ENCODE peak calls at places on chromosome 14, in nine cellular contexts. V is pancreas; Y is suprapubic skin; Z is amniotic epithelial cell; H is activated T-cell treated with anti-CD3 and anti-CD28 coated beads for 24 hours; L is stimulated activated CD4-positive, alpha-beta T cell treated with anti-CD3 and anti-CD28 coated beads, Interleukin-2, amount 100 ng/mL, for 48 hours; R is activated T-helper 1 cell treated with Interleukin-2 at 50 U/mL for 16 hours; A is HCEC 1CT; W is HAP-1. O is an unnamed sample.
A peak's percentile ranks its signal among the peaks of the same experiment; 100 is the strongest.

GRCh38 chr14:72633551-72633950 is 260.4 kb downstream of the DPF3 start:
- DNase-seq in V (no peak), Y (no peak), Z (no peak), H (no peak), L (no peak), R (no peak), A (no peak), W (no peak), O (no peak)

GRCh38 chr14:74763803-74764531 is 851 bp downstream of the YLPM1 start:
- DNase-seq in V (peak; percentile 17), Y (no peak), Z (peak; percentile 19), H (no peak), L (peak; percentile 7), R (no peak), A (no peak), W (peak; percentile 27), O (no peak)

GRCh38 chr14:100388137-100389050 is 65.3 kb downstream of the SLC25A47 start:
- DNase-seq in V (no peak), Y (no peak), Z (peak; percentile 29), H (no peak), L (no peak), R (no peak), A (no peak), W (no peak), O (no peak)

GRCh38 chr14:90599339-90599738 is 202.5 kb downstream of the CALM1 start:
- DNase-seq in V (no peak), Y (no peak), Z (no peak), H (no peak), L (no peak), R (no peak), A (no peak), W (no peak), O (no peak)

GRCh38 chr14:106872619-106873446 is 1346.5 kb downstream of the TMEM121 start:
- DNase-seq in V (peak; percentile 87), Y (no peak), Z (no peak), H (peak; percentile 85), L (peak; percentile 92), R (peak; percentile 74), A (no peak), W (no peak), O (peak; percentile 68)

GRCh38 chr14:92121207-92121669 is 268 bp downstream of the NDUFB1 start:
- DNase-seq in V (no peak), Y (peak; percentile 84), Z (peak; percentile 37), H (no peak), L (no peak), R (no peak), A (peak; percentile 20), W (peak; percentile 19), O (no peak)

GRCh38 chr14:78156196-78156595 is 14.0 kb upstream of the NRXN3 start:
- DNase-seq in V (no peak), Y (no peak), Z (no peak), H (no peak), L (no peak), R (no peak), A (no peak), W (no peak), O (no peak)

GRCh38 chr14:96362071-96362964 is 823 bp downstream of the ATG2B start:
- DNase-seq in V (peak; percentile 73), Y (no peak), Z (peak; percentile 67), H (peak; percentile 43), L (peak; percentile 26), R (peak; percentile 15), A (peak; percentile 13), W (peak; percentile 23), O (peak; percentile 36)

GRCh38 chr14:61321385-61322010 is at the start of gene PRKCH:
- DNase-seq in V (peak; percentile 81), Y (peak; percentile 93), Z (peak; percentile 32), H (peak; percentile 75), L (peak; percentile 66), R (peak; percentile 77), A (peak; percentile 4), W (peak; percentile 8), O (peak; percentile 74)

GRCh38 chr14:60241091-60241490 is 7.9 kb upstream of the PPM1A start:
- DNase-seq in V (no peak), Y (no peak), Z (no peak), H (no peak), L (no peak), R (no peak), A (no peak), W (peak; percentile 75), O (no peak)

GRCh38 chr14:81453166-81453766 is 53.1 kb upstream of the STON2 start:
- DNase-seq in V (peak; percentile 68), Y (no peak), Z (peak; percentile 42), H (peak; percentile 44), L (peak; percentile 53), R (peak; percentile 7), A (peak; percentile 51), W (peak; percentile 59), O (peak; percentile 12)

GRCh38 chr14:64109821-64110554 is 184.2 kb downstream of the ESR2 start:
- DNase-seq in V (no peak), Y (no peak), Z (peak; percentile 61), H (no peak), L (no peak), R (no peak), A (peak; percentile 66), W (no peak), O (no peak)

GRCh38 chr14:73745571-73746539 is 31.7 kb upstream of the PNMA1 start:
- DNase-seq in V (no peak), Y (no peak), Z (no peak), H (no peak), L (no peak), R (no peak), A (no peak), W (no peak), O (no peak)

GRCh38 chr14:50410921-50411320 is 14.2 kb upstream of the CDKL1 start:
- DNase-seq in V (no peak), Y (no peak), Z (peak; percentile 95), H (no peak), L (no peak), R (no peak), A (peak; percentile 16), W (peak; percentile 31), O (no peak)

GRCh38 chr14:55599250-55599879 is 19.4 kb downstream of the KTN1 start:
- DNase-seq in V (peak; percentile 57), Y (no peak), Z (no peak), H (no peak), L (no peak), R (no peak), A (no peak), W (no peak), O (no peak)

GRCh38 chr14:75303415-75303814 is 24.8 kb downstream of the FOS start:
- DNase-seq in V (peak; percentile 72), Y (peak; percentile 85), Z (peak; percentile 70), H (no peak), L (peak; percentile 62), R (no peak), A (peak; percentile 74), W (peak; percentile 74), O (peak; percentile 22)

GRCh38 chr14:22471545-22472121 is 117.4 kb downstream of the DAD1 start:
- DNase-seq in V (peak; percentile 69), Y (no peak), Z (peak; percentile 49), H (no peak), L (no peak), R (no peak), A (no peak), W (peak; percentile 32), O (no peak)

GRCh38 chr14:74980398-74980745 is 22.3 kb upstream of the EIF2B2 start:
- DNase-seq in V (no peak), Y (peak; percentile 74), Z (no peak), H (no peak), L (no peak), R (no peak), A (no peak), W (no peak), O (no peak)

GRCh38 chr14:77646907-77647306 is 30.5 kb upstream of the SPTLC2 start:
- DNase-seq in V (no peak), Y (no peak), Z (no peak), H (no peak), L (no peak), R (no peak), A (no peak), W (no peak), O (no peak)

GRCh38 chr14:93430889-93431670 is at the start of gene UNC79:
- DNase-seq in V (peak; percentile 80), Y (no peak), Z (peak; percentile 1), H (no peak), L (no peak), R (no peak), A (no peak), W (peak; percentile 4), O (no peak)

GRCh38 chr14:83874662-83875061 is 1655.3 kb upstream of the FLRT2 start:
- DNase-seq in V (no peak), Y (no peak), Z (peak; percentile 88), H (no peak), L (no peak), R (no peak), A (no peak), W (no peak), O (no peak)

GRCh38 chr14:47194051-47194450 is 481.4 kb downstream of the MDGA2 start:
- DNase-seq in V (no peak), Y (no peak), Z (no peak), H (no peak), L (no peak), R (no peak), A (no peak), W (no peak), O (no peak)

GRCh38 chr14:33758545-33758944 is 192.3 kb downstream of the EGLN3 start:
- DNase-seq in V (no peak), Y (no peak), Z (no peak), H (no peak), L (no peak), R (no peak), A (no peak), W (no peak), O (no peak)

GRCh38 chr14:65192686-65193085 is 90.4 kb upstream of the MAX start:
- DNase-seq in V (no peak), Y (no peak), Z (no peak), H (no peak), L (no peak), R (no peak), A (no peak), W (no peak), O (no peak)

GRCh38 chr14:99395904-99396530 is 84.6 kb downstream of the SETD3 start:
- DNase-seq in V (no peak), Y (no peak), Z (peak; percentile 62), H (peak; percentile 11), L (peak; percentile 25), R (peak; percentile 19), A (peak; percentile 39), W (no peak), O (peak; percentile 20)

GRCh38 chr14:69657961-69658360 is 46.6 kb downstream of the SUSD6 start:
- DNase-seq in V (peak; percentile 52), Y (no peak), Z (peak; percentile 35), H (no peak), L (no peak), R (no peak), A (no peak), W (no peak), O (no peak)

GRCh38 chr14:106276326-106277267 is 750.2 kb downstream of the TMEM121 start:
- DNase-seq in V (no peak), Y (no peak), Z (no peak), H (no peak), L (no peak), R (no peak), A (no peak), W (no peak), O (no peak)

GRCh38 chr14:90496379-90496778 is 99.5 kb downstream of the CALM1 start:
- DNase-seq in V (no peak), Y (peak; percentile 52), Z (no peak), H (no peak), L (no peak), R (no peak), A (no peak), W (no peak), O (no peak)

GRCh38 chr14:79502101-79502750 is 709.1 kb downstream of the DIO2 start:
- DNase-seq in V (no peak), Y (no peak), Z (no peak), H (no peak), L (no peak), R (no peak), A (no peak), W (no peak), O (no peak)

GRCh38 chr14:92502541-92503286 is 10.9 kb upstream of the RIN3 start:
- DNase-seq in V (no peak), Y (no peak), Z (no peak), H (no peak), L (no peak), R (no peak), A (no peak), W (no peak), O (no peak)

GRCh38 chr14:94963051-94963450 is 193.1 kb upstream of the GSC start:
- DNase-seq in V (no peak), Y (no peak), Z (no peak), H (no peak), L (no peak), R (no peak), A (no peak), W (no peak), O (no peak)